ENCODE peak calls at places on chromosomes 3 and 15, in four cellular contexts. One of them, this sample, is unnamed.

GRCh38 chr3:133662256-133662773 is 574 bp upstream of the TOPBP1 start:
- DNase-seq in HCT116: no peak
- DNase-seq in HepG2: peak
- DNase-seq in K562: peak
- DNase-seq in this sample: no peak

GRCh38 chr15:89361451-89362202 is 27.0 kb upstream of the POLG start:
- DNase-seq in HCT116: no peak
- DNase-seq in HepG2: peak
- DNase-seq in K562: peak
- DNase-seq in this sample: no peak

GRCh38 chr3:98326945-98327344 is 26.7 kb upstream of the OR5K4 start:
- DNase-seq in HCT116: no peak
- DNase-seq in HepG2: no peak
- DNase-seq in K562: no peak
- DNase-seq in this sample: no peak

GRCh38 chr15:36844453-36845094 is 255.8 kb downstream of the MEIS2 start:
- DNase-seq in HCT116: no peak
- DNase-seq in HepG2: peak
- DNase-seq in K562: no peak
- DNase-seq in this sample: no peak

GRCh38 chr3:165125836-165126235 is 47.5 kb upstream of the SI start:
- DNase-seq in HCT116: no peak
- DNase-seq in HepG2: no peak
- DNase-seq in K562: no peak
- DNase-seq in this sample: no peak

GRCh38 chr3:188513662-188514328 is 359.8 kb downstream of the LPP start:
- DNase-seq in HCT116: no peak
- DNase-seq in HepG2: no peak
- DNase-seq in K562: no peak
- DNase-seq in this sample: no peak

GRCh38 chr3:17733270-17733669 is 9.2 kb downstream of the TBC1D5 start:
- DNase-seq in HCT116: no peak
- DNase-seq in HepG2: no peak
- DNase-seq in K562: no peak
- DNase-seq in this sample: no peak

GRCh38 chr3:100053929-100054620 is 60.2 kb downstream of the FILIP1L start:
- DNase-seq in HCT116: no peak
- DNase-seq in HepG2: peak
- DNase-seq in K562: no peak
- DNase-seq in this sample: no peak

GRCh38 chr15:79400650-79401049 is 31.5 kb upstream of the MINAR1 start:
- DNase-seq in HCT116: no peak
- DNase-seq in HepG2: no peak
- DNase-seq in K562: no peak
- DNase-seq in this sample: no peak

GRCh38 chr15:60381148-60381788 is 16.5 kb downstream of the ANXA2 start:
- DNase-seq in HCT116: no peak
- DNase-seq in HepG2: no peak
- DNase-seq in K562: no peak
- DNase-seq in this sample: no peak

GRCh38 chr15:89777073-89777820 is 1.1 kb downstream of the MESP2 start:
- DNase-seq in HCT116: no peak
- DNase-seq in HepG2: no peak
- DNase-seq in K562: no peak
- DNase-seq in this sample: no peak

GRCh38 chr15:90086868-90087268 is 15.4 kb downstream of the IDH2 start:
- DNase-seq in HCT116: no peak
- DNase-seq in HepG2: peak
- DNase-seq in K562: peak
- DNase-seq in this sample: no peak

GRCh38 chr3:7630925-7631324 is 770.0 kb downstream of the GRM7 start:
- DNase-seq in HCT116: no peak
- DNase-seq in HepG2: no peak
- DNase-seq in K562: peak
- DNase-seq in this sample: no peak

GRCh38 chr3:52193059-52193458 is 4.9 kb upstream of the ALAS1 start:
- DNase-seq in HCT116: no peak
- DNase-seq in HepG2: no peak
- DNase-seq in K562: no peak
- DNase-seq in this sample: no peak

GRCh38 chr15:40257656-40258450 is 19.0 kb downstream of the PAK6 start:
- DNase-seq in HCT116: no peak
- DNase-seq in HepG2: no peak
- DNase-seq in K562: peak
- DNase-seq in this sample: no peak

GRCh38 chr3:125129512-125129962 is 73.7 kb upstream of the HEG1 start:
- DNase-seq in HCT116: no peak
- DNase-seq in HepG2: peak
- DNase-seq in K562: peak
- DNase-seq in this sample: no peak

GRCh38 chr3:155748611-155749365 is 3.9 kb upstream of the PLCH1 start:
- DNase-seq in HCT116: no peak
- DNase-seq in HepG2: peak
- DNase-seq in K562: no peak
- DNase-seq in this sample: no peak

GRCh38 chr3:42345811-42346210 is 64.6 kb downstream of the LYZL4 start:
- DNase-seq in HCT116: no peak
- DNase-seq in HepG2: no peak
- DNase-seq in K562: peak
- DNase-seq in this sample: no peak

DNA sequence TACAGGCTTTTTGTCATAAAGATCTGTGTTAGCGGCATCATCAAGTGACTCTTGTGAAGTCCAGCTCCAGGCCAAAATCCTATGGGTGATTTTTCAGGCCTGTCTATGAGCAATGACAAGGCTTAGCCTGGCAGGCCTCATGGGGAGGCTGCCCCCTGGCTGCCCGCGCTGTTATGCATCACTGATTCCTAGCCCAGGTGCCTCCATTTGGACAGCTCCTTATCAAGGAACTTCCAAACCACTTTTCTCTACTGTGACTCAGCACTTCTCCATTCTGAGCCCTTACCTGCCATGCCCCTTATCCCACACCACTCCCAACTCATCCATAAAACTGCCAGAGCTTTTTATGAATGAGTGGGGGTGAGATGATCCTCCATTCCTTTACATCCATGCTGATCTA is 91.5 kb upstream of the C3orf80 start:
- DNase-seq in HCT116: peak
- DNase-seq in HepG2: peak
- DNase-seq in K562: peak
- DNase-seq in this sample: no peak
- TF ChIP-seq TCF7L2 in HCT116: no peak
- TF ChIP-seq TCF7L2 in HepG2: no peak
- TF ChIP-seq TCF7L2 in K562: no peak
- TF ChIP-seq TCF7L2 in this sample: no peak

GRCh38 chr3:177378168-177378567 is 180.9 kb upstream of the TBL1XR1 start:
- DNase-seq in HCT116: no peak
- DNase-seq in HepG2: no peak
- DNase-seq in K562: no peak
- DNase-seq in this sample: no peak
- H3K4me3 ChIP-seq in HCT116: no peak
- H3K4me3 ChIP-seq in HepG2: no peak
- H3K4me3 ChIP-seq in K562: no peak
- H3K4me3 ChIP-seq in this sample: no peak

GRCh38 chr15:63041982-63042878 is at the start of gene TPM1:
- DNase-seq in HCT116: no peak
- DNase-seq in HepG2: peak
- DNase-seq in K562: no peak
- DNase-seq in this sample: no peak
- TF ChIP-seq REST in HCT116: no peak
- TF ChIP-seq REST in HepG2: no peak
- TF ChIP-seq REST in K562: no peak
- TF ChIP-seq REST in this sample: no peak

GRCh38 chr3:129112308-129113052 is 9.1 kb downstream of the RAB43 start:
- DNase-seq in HCT116: no peak
- DNase-seq in HepG2: peak
- DNase-seq in K562: no peak
- DNase-seq in this sample: no peak
- TF ChIP-seq TCF7L2 in HCT116: no peak
- TF ChIP-seq TCF7L2 in HepG2: no peak
- TF ChIP-seq TCF7L2 in K562: no peak
- TF ChIP-seq TCF7L2 in this sample: no peak

DNA sequence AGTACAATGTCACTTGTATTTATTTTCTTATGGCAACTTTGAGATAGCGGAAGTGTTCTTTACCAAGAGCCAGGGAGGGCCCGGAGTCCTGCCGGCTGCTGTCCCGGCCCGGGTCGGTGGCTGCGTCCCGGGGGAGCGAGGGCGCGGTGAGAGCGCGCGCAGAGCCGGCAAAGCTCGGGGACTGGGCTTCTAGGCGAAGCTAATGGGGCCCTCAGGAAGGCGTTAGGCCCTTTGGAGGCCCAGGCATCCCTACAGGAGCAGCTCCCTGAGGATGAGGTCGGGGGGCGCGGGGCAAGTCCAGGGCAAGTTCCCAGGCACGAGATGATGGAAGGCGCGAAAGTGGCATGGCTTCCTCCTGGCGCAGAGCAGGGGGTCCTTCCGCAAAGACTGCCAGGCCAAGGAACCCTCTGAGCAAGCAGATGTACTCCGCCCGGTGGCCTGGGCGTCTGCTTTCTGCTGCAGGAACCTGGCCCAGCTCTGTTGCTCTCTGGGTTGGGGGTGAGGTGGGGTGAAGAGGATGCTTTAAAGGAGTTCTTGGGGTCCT is 13.1 kb downstream of the NR2F2 start:
- DNase-seq in HCT116: no peak
- DNase-seq in HepG2: no peak
- DNase-seq in K562: no peak
- DNase-seq in this sample: no peak
- H3K4me3 ChIP-seq in HCT116: no peak
- H3K4me3 ChIP-seq in HepG2: no peak
- H3K4me3 ChIP-seq in K562: no peak
- H3K4me3 ChIP-seq in this sample: no peak

GRCh38 chr15:101437209-101437608 is 52.3 kb downstream of the PCSK6 start:
- DNase-seq in HCT116: no peak
- DNase-seq in HepG2: no peak
- DNase-seq in K562: no peak
- DNase-seq in this sample: no peak
- TF ChIP-seq REST in HCT116: no peak
- TF ChIP-seq REST in HepG2: no peak
- TF ChIP-seq REST in K562: no peak
- TF ChIP-seq REST in this sample: no peak

GRCh38 chr15:66898656-66899402 is 166.6 kb upstream of the SMAD3 start:
- DNase-seq in HCT116: no peak
- DNase-seq in HepG2: no peak
- DNase-seq in K562: no peak
- DNase-seq in this sample: no peak
- TF ChIP-seq TCF7L2 in HCT116: no peak
- TF ChIP-seq TCF7L2 in HepG2: no peak
- TF ChIP-seq TCF7L2 in K562: no peak
- TF ChIP-seq TCF7L2 in this sample: no peak

This sample was measured in Panc1.